ENCODE peak calls at places on chromosomes 11 and 22, in six cellular contexts. One of them, this sample, is unnamed.

GRCh38 chr22:44840611-44841322 is 88.4 kb downstream of the ARHGAP8 start:
- DNase-seq in transverse colon: no peak
- DNase-seq in small intestine: no peak
- DNase-seq in sigmoid colon: no peak
- DNase-seq in fibroblast of mammary gland: no peak
- DNase-seq in mucosa of gallbladder: no peak
- DNase-seq in this sample: no peak

GRCh38 chr22:31526275-31526674 is 29.9 kb downstream of the SFI1 start:
- DNase-seq in transverse colon: no peak
- DNase-seq in small intestine: no peak
- DNase-seq in sigmoid colon: no peak
- DNase-seq in fibroblast of mammary gland: no peak
- DNase-seq in mucosa of gallbladder: no peak
- DNase-seq in this sample: no peak

GRCh38 chr11:73507086-73507485 is 90.8 kb downstream of the FAM168A start:
- DNase-seq in transverse colon: no peak
- DNase-seq in small intestine: no peak
- DNase-seq in sigmoid colon: no peak
- DNase-seq in fibroblast of mammary gland: peak; percentile 38
- DNase-seq in mucosa of gallbladder: no peak
- DNase-seq in this sample: no peak

GRCh38 chr11:68773521-68774187 is 22.3 kb upstream of the TESMIN start:
- DNase-seq in transverse colon: no peak
- DNase-seq in small intestine: no peak
- DNase-seq in sigmoid colon: no peak
- DNase-seq in fibroblast of mammary gland: peak; percentile 10
- DNase-seq in mucosa of gallbladder: no peak
- DNase-seq in this sample: no peak

GRCh38 chr11:20099527-20099926 is 60.7 kb downstream of the DBX1 start:
- DNase-seq in transverse colon: no peak
- DNase-seq in small intestine: no peak
- DNase-seq in sigmoid colon: no peak
- DNase-seq in fibroblast of mammary gland: no peak
- DNase-seq in mucosa of gallbladder: no peak
- DNase-seq in this sample: no peak

GRCh38 chr11:125886997-125887372 is 483 bp upstream of the HYLS1 start:
- DNase-seq in transverse colon: peak; percentile 34
- DNase-seq in small intestine: peak; percentile 16
- DNase-seq in sigmoid colon: peak; percentile 74
- DNase-seq in fibroblast of mammary gland: peak; percentile 47
- DNase-seq in mucosa of gallbladder: peak; percentile 31
- DNase-seq in this sample: peak; percentile 88

GRCh38 chr11:70398834-70399680 is 728 bp downstream of the CTTN start:
- DNase-seq in transverse colon: peak; percentile 26
- DNase-seq in small intestine: no peak
- DNase-seq in sigmoid colon: peak; percentile 72
- DNase-seq in fibroblast of mammary gland: no peak
- DNase-seq in mucosa of gallbladder: no peak
- DNase-seq in this sample: peak; percentile 42

GRCh38 chr11:107722671-107723070 is 10.8 kb upstream of the SLN start:
- DNase-seq in transverse colon: no peak
- DNase-seq in small intestine: no peak
- DNase-seq in sigmoid colon: no peak
- DNase-seq in fibroblast of mammary gland: no peak
- DNase-seq in mucosa of gallbladder: no peak
- DNase-seq in this sample: no peak

GRCh38 chr11:68032997-68033707 is 2.7 kb downstream of the NDUFS8 start:
- DNase-seq in transverse colon: no peak
- DNase-seq in small intestine: no peak
- DNase-seq in sigmoid colon: no peak
- DNase-seq in fibroblast of mammary gland: no peak
- DNase-seq in mucosa of gallbladder: no peak
- DNase-seq in this sample: peak; percentile 78

GRCh38 chr11:120448240-120448639 is 63.3 kb upstream of the GRIK4 start:
- DNase-seq in transverse colon: no peak
- DNase-seq in small intestine: no peak
- DNase-seq in sigmoid colon: no peak
- DNase-seq in fibroblast of mammary gland: no peak
- DNase-seq in mucosa of gallbladder: no peak
- DNase-seq in this sample: no peak

GRCh38 chr22:49026476-49027121 is 801.1 kb downstream of the BRD1 start:
- DNase-seq in transverse colon: no peak
- DNase-seq in small intestine: no peak
- DNase-seq in sigmoid colon: no peak
- DNase-seq in fibroblast of mammary gland: no peak
- DNase-seq in mucosa of gallbladder: no peak
- DNase-seq in this sample: no peak

GRCh38 chr22:43329061-43329460 is 14.1 kb downstream of the SCUBE1 start:
- DNase-seq in transverse colon: no peak
- DNase-seq in small intestine: no peak
- DNase-seq in sigmoid colon: no peak
- DNase-seq in fibroblast of mammary gland: no peak
- DNase-seq in mucosa of gallbladder: no peak
- DNase-seq in this sample: no peak

GRCh38 chr11:70717961-70718595 is 319.7 kb downstream of the CTTN start:
- DNase-seq in transverse colon: no peak
- DNase-seq in small intestine: no peak
- DNase-seq in sigmoid colon: no peak
- DNase-seq in fibroblast of mammary gland: no peak
- DNase-seq in mucosa of gallbladder: no peak
- DNase-seq in this sample: no peak

GRCh38 chr22:45965565-45965962 is 11.4 kb downstream of the WNT7B start:
- DNase-seq in transverse colon: no peak
- DNase-seq in small intestine: no peak
- DNase-seq in sigmoid colon: no peak
- DNase-seq in fibroblast of mammary gland: no peak
- DNase-seq in mucosa of gallbladder: no peak
- DNase-seq in this sample: no peak

GRCh38 chr11:34614334-34615113 is 6.4 kb upstream of the EHF start:
- DNase-seq in transverse colon: no peak
- DNase-seq in small intestine: no peak
- DNase-seq in sigmoid colon: no peak
- DNase-seq in fibroblast of mammary gland: peak; percentile 79
- DNase-seq in mucosa of gallbladder: no peak
- DNase-seq in this sample: no peak

GRCh38 chr11:521179-521688 is 14.1 kb downstream of the HRAS start:
- DNase-seq in transverse colon: no peak
- DNase-seq in small intestine: no peak
- DNase-seq in sigmoid colon: no peak
- DNase-seq in fibroblast of mammary gland: no peak
- DNase-seq in mucosa of gallbladder: no peak
- DNase-seq in this sample: no peak

GRCh38 chr11:69397732-69398131 is 83.7 kb upstream of the LINC01488 start:
- DNase-seq in transverse colon: no peak
- DNase-seq in small intestine: no peak
- DNase-seq in sigmoid colon: no peak
- DNase-seq in fibroblast of mammary gland: no peak
- DNase-seq in mucosa of gallbladder: no peak
- DNase-seq in this sample: no peak

GRCh38 chr11:45052361-45052760 is 94.1 kb upstream of the PRDM11 start:
- DNase-seq in transverse colon: no peak
- DNase-seq in small intestine: no peak
- DNase-seq in sigmoid colon: no peak
- DNase-seq in fibroblast of mammary gland: no peak
- DNase-seq in mucosa of gallbladder: no peak
- DNase-seq in this sample: no peak